ENCODE peak calls at places on chromosome 14, in ten cellular contexts. U, Q, I, K, Y, E, F, G, B and W are unnamed samples.

GRCh38 chr14:94476018-94476417 is at the start of gene SERPINA9:
- DNase-seq in U (no peak), Q (no peak), I (no peak), K (no peak), Y (no peak), E (no peak), F (no peak), G (no peak), B (no peak), W (no peak)

GRCh38 chr14:103121846-103122577 is 1.2 kb upstream of the TNFAIP2 start:
- DNase-seq in U (peak), Q (no peak), I (peak), K (peak), Y (peak), E (peak), F (no peak), G (peak), B (peak), W (no peak)

GRCh38 chr14:104898870-104899510 is 25.7 kb upstream of the PLD4 start:
- DNase-seq in U (no peak), Q (no peak), I (peak), K (peak), Y (no peak), E (peak), F (no peak), G (no peak), B (no peak), W (no peak)

GRCh38 chr14:103808403-103809001 is 38.9 kb downstream of the PPP1R13B start:
- DNase-seq in U (peak), Q (peak), I (peak), K (peak), Y (peak), E (peak), F (no peak), G (peak), B (peak), W (peak)

GRCh38 chr14:88426271-88426670 is 40.8 kb downstream of the SPATA7 start:
- DNase-seq in U (peak), Q (no peak), I (peak), K (no peak), Y (no peak), E (peak), F (no peak), G (peak), B (no peak), W (no peak)

GRCh38 chr14:100155049-100155621 is 4.3 kb downstream of the DEGS2 start:
- DNase-seq in U (no peak), Q (peak), I (no peak), K (no peak), Y (no peak), E (peak), F (no peak), G (no peak), B (no peak), W (peak)

GRCh38 chr14:80215756-80216581 is 4.7 kb upstream of the DIO2 start:
- DNase-seq in U (peak), Q (peak), I (peak), K (no peak), Y (no peak), E (peak), F (no peak), G (peak), B (peak), W (no peak)

GRCh38 chr14:24965934-24966593 is 83.9 kb downstream of the STXBP6 start:
- DNase-seq in U (peak), Q (peak), I (peak), K (no peak), Y (no peak), E (peak), F (peak), G (peak), B (peak), W (peak)

GRCh38 chr14:103931422-103931821 is 3.2 kb downstream of the TDRD9 start:
- DNase-seq in U (no peak), Q (no peak), I (no peak), K (no peak), Y (no peak), E (no peak), F (no peak), G (no peak), B (no peak), W (no peak)

GRCh38 chr14:23831591-23831990 is 122.0 kb upstream of the DHRS4 start:
- DNase-seq in U (no peak), Q (no peak), I (no peak), K (no peak), Y (no peak), E (no peak), F (no peak), G (no peak), B (no peak), W (no peak)

GRCh38 chr14:68824517-68825347 is 31.9 kb upstream of the ZFP36L1 start:
- DNase-seq in U (no peak), Q (peak), I (peak), K (peak), Y (peak), E (peak), F (no peak), G (peak), B (peak), W (peak)

GRCh38 chr14:103628221-103628683 is 759 bp upstream of the KLC1 start:
- DNase-seq in U (peak), Q (peak), I (peak), K (peak), Y (peak), E (peak), F (no peak), G (peak), B (peak), W (peak)

GRCh38 chr14:74064883-74065282 is 19.4 kb downstream of the ALDH6A1 start:
- DNase-seq in U (no peak), Q (no peak), I (no peak), K (no peak), Y (no peak), E (peak), F (no peak), G (no peak), B (no peak), W (no peak)

GRCh38 chr14:24673534-24674203 is 39.7 kb upstream of the GZMB start:
- DNase-seq in U (no peak), Q (no peak), I (no peak), K (no peak), Y (no peak), E (no peak), F (no peak), G (no peak), B (no peak), W (no peak)

GRCh38 chr14:64174922-64175782 is 119.0 kb downstream of the ESR2 start:
- DNase-seq in U (no peak), Q (no peak), I (no peak), K (no peak), Y (no peak), E (no peak), F (no peak), G (no peak), B (no peak), W (no peak)

GRCh38 chr14:79043194-79043889 is 873.2 kb downstream of the NRXN3 start:
- DNase-seq in U (no peak), Q (no peak), I (no peak), K (no peak), Y (no peak), E (no peak), F (no peak), G (no peak), B (no peak), W (no peak)

GRCh38 chr14:60179296-60179924 is 14.2 kb upstream of the DHRS7 start:
- DNase-seq in U (peak), Q (no peak), I (peak), K (no peak), Y (no peak), E (peak), F (no peak), G (no peak), B (no peak), W (peak)

GRCh38 chr14:95467657-95468056 is 48.8 kb downstream of the SYNE3 start:
- DNase-seq in U (no peak), Q (no peak), I (no peak), K (no peak), Y (no peak), E (no peak), F (no peak), G (no peak), B (peak), W (no peak)

GRCh38 chr14:32074887-32075572 is 2.1 kb upstream of the ARHGAP5 start:
- DNase-seq in U (peak), Q (no peak), I (peak), K (no peak), Y (no peak), E (no peak), F (no peak), G (no peak), B (no peak), W (no peak)

GRCh38 chr14:96592591-96593388 is 90.6 kb downstream of the PAPOLA start:
- DNase-seq in U (peak), Q (no peak), I (peak), K (no peak), Y (no peak), E (peak), F (no peak), G (peak), B (peak), W (no peak)

GRCh38 chr14:30283822-30284446 is 275.0 kb upstream of the G2E3 start:
- DNase-seq in U (peak), Q (peak), I (peak), K (no peak), Y (no peak), E (peak), F (no peak), G (peak), B (no peak), W (peak)

GRCh38 chr14:89748004-89748403 is 206.5 kb downstream of the EFCAB11 start:
- DNase-seq in U (peak), Q (no peak), I (no peak), K (no peak), Y (no peak), E (peak), F (no peak), G (peak), B (no peak), W (peak)

GRCh38 chr14:23537351-23538048 is 14.1 kb downstream of the ZFHX2 start:
- DNase-seq in U (no peak), Q (no peak), I (no peak), K (no peak), Y (no peak), E (no peak), F (no peak), G (no peak), B (no peak), W (no peak)

GRCh38 chr14:88203289-88203688 is 119.8 kb downstream of the KCNK10 start:
- DNase-seq in U (no peak), Q (no peak), I (no peak), K (no peak), Y (no peak), E (no peak), F (no peak), G (no peak), B (no peak), W (no peak)

GRCh38 chr14:89158701-89159100 is 258.3 kb downstream of the FOXN3 start:
- DNase-seq in U (no peak), Q (no peak), I (no peak), K (no peak), Y (no peak), E (no peak), F (no peak), G (no peak), B (no peak), W (no peak)

GRCh38 chr14:99853206-99853605 is 60.0 kb downstream of the EML1 start:
- DNase-seq in U (no peak), Q (no peak), I (no peak), K (no peak), Y (no peak), E (no peak), F (no peak), G (no peak), B (peak), W (no peak)

GRCh38 chr14:106442857-106443256 is 916.5 kb downstream of the TMEM121 start:
- DNase-seq in U (no peak), Q (no peak), I (no peak), K (no peak), Y (no peak), E (no peak), F (no peak), G (no peak), B (no peak), W (no peak)

GRCh38 chr14:67187210-67187609 is 2.0 kb upstream of the GARIN2 start:
- DNase-seq in U (peak), Q (peak), I (peak), K (no peak), Y (no peak), E (peak), F (peak), G (peak), B (no peak), W (peak)

GRCh38 chr14:90740946-90741681 is 75.1 kb downstream of the TTC7B start:
- DNase-seq in U (no peak), Q (no peak), I (no peak), K (no peak), Y (no peak), E (no peak), F (no peak), G (no peak), B (no peak), W (no peak)

GRCh38 chr14:54642950-54643695 is 76.2 kb downstream of the SAMD4A start:
- DNase-seq in U (peak), Q (peak), I (peak), K (no peak), Y (no peak), E (peak), F (no peak), G (peak), B (no peak), W (no peak)

GRCh38 chr14:100534528-100535286 is 52.5 kb downstream of the BEGAIN start:
- DNase-seq in U (no peak), Q (no peak), I (no peak), K (no peak), Y (peak), E (no peak), F (no peak), G (no peak), B (peak), W (no peak)

GRCh38 chr14:98172243-98172778 is 1099.7 kb downstream of the BCL11B start:
- DNase-seq in U (no peak), Q (no peak), I (no peak), K (no peak), Y (no peak), E (no peak), F (no peak), G (no peak), B (no peak), W (no peak)

GRCh38 chr14:104563742-104564615 is 15.6 kb upstream of the C14orf180 start:
- DNase-seq in U (no peak), Q (peak), I (peak), K (peak), Y (peak), E (peak), F (no peak), G (peak), B (peak), W (peak)

GRCh38 chr14:29925106-29925722 is 2.4 kb downstream of the PRKD1 start:
- DNase-seq in U (peak), Q (no peak), I (peak), K (no peak), Y (no peak), E (peak), F (peak), G (peak), B (no peak), W (peak)

GRCh38 chr14:70919774-70920173 is 12.5 kb downstream of the PCNX1 start:
- DNase-seq in U (peak), Q (no peak), I (peak), K (no peak), Y (no peak), E (peak), F (no peak), G (peak), B (no peak), W (no peak)

GRCh38 chr14:71931492-71932228 is 569 bp upstream of the RGS6 start:
- DNase-seq in U (no peak), Q (no peak), I (no peak), K (no peak), Y (no peak), E (no peak), F (no peak), G (no peak), B (peak), W (no peak)

GRCh38 chr14:71933026-71933587 is 878 bp downstream of the RGS6 start:
- DNase-seq in U (no peak), Q (no peak), I (no peak), K (no peak), Y (no peak), E (no peak), F (no peak), G (no peak), B (no peak), W (no peak)

DNA sequence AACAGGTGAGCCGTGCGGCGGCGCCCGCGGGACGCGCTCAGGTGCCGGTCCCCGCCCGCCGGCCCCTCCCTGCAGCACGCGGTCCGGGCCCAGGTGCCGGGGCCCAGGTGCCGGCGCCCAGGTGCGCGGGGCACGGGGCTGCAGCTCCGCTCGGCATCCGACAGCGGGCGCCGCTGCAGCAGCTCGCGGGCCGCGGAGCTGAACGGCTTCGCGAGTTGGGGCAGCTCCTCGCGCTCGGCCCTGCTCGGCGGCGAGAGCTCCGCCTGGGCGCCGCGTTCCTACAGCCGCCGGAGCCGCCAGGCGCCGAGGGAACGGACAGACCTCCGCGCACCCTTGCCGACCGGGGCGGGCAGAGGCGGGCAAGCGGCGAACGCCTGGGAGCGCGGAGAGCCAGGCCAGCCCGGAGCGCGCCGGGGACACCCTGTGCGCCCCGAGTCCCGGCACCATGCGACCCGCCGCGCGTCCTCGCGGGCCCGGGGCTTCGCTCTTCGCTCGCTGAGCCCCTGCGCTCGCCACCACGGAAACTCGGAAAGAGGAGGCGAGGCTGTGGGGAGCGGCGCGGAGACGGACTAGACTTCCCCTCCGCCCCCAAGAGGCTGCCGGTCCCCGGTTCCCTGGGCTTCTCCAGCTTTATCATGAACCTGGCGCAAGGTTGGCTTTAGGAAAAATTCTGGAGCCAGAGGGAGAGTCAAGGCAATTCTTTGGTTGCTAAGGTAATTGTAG is at the start of gene RGS6:
- DNase-seq in U (peak), Q (no peak), I (no peak), K (peak), Y (no peak), E (no peak), F (no peak), G (no peak), B (peak), W (no peak)
- TF ChIP-seq CTCF in U (no peak), Q (no peak), I (no peak), K (no peak), Y (no peak), E (no peak), F (no peak), G (peak), B (peak), W (no peak)

DNA sequence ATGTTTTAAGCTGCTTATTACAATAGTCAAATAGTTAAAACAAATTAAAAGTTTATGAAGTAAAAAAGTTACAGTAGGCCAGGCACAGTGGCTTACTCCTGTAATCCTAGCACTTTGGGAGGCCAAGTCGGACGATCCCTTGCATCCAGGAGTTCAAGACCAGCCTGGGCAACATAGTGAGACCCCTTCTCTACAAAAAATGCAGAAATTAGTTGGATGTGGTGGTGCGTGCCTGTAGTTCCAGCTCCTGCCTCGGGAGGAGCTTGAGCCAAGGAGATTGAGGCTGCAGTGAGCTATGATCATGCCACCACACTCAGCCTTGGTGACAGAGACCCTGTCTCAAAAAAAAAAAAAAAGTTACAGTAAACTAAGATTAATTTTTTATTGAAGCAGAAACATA is 142.6 kb downstream of the MIPOL1 start:
- DNase-seq in U (no peak), Q (peak), I (no peak), K (no peak), Y (no peak), E (no peak), F (no peak), G (no peak), B (no peak), W (no peak)
- TF ChIP-seq CTCF in U (no peak), Q (no peak), I (no peak), K (no peak), Y (no peak), E (peak), F (no peak), G (no peak), B (no peak), W (peak)

GRCh38 chr14:101812071-101812470 is 50.6 kb downstream of the PPP2R5C start:
- DNase-seq in U (no peak), Q (no peak), I (no peak), K (no peak), Y (no peak), E (no peak), F (no peak), G (no peak), B (no peak), W (no peak)

GRCh38 chr14:101809671-101810514 is 48.4 kb downstream of the PPP2R5C start:
- DNase-seq in U (peak), Q (peak), I (peak), K (peak), Y (peak), E (peak), F (peak), G (peak), B (peak), W (peak)

GRCh38 chr14:101810897-101811620 is 49.5 kb downstream of the PPP2R5C start:
- DNase-seq in U (peak), Q (no peak), I (peak), K (no peak), Y (no peak), E (peak), F (no peak), G (no peak), B (no peak), W (peak)

GRCh38 chr14:101808894-101809670 is 47.6 kb downstream of the PPP2R5C start:
- DNase-seq in U (no peak), Q (no peak), I (no peak), K (no peak), Y (no peak), E (no peak), F (no peak), G (no peak), B (no peak), W (no peak)

DNA sequence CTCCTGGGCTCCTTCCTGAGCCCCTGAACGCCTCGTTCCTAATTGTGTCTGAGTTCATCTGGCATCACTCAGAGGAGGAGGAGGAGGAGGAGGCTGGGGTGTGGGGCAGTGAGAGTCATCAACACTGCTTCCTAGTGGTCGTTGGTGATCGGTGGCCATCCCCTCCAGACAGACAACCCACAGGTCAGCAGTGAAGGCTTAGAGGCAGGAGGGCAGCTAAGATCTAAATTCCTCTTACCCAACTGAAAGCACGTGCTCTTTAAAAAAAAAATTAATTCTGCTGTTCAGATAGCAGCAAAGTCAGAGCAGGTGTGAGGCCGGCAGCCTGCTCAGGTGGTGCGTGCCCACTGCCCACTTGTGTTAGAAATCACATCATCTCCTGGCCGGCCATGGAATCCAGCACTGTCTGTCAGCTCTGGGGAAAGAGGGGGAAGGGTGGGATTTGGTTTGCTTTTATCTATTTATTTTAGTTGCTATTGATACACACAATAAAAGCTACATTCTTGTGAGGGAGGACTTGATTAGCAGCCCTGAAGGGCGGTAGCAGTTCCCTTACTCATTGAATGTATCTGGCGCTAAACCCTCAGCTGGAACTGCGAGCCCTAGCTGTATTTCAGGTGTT is 46.6 kb downstream of the PPP2R5C start:
- DNase-seq in U (no peak), Q (peak), I (no peak), K (no peak), Y (no peak), E (peak), F (no peak), G (no peak), B (no peak), W (no peak)
- TF ChIP-seq CTCF in U (no peak), Q (peak), I (peak), K (no peak), Y (no peak), E (peak), F (no peak), G (no peak), B (no peak), W (peak)

GRCh38 chr14:52040598-52040997 is 28.3 kb downstream of the NID2 start:
- DNase-seq in U (no peak), Q (no peak), I (no peak), K (no peak), Y (no peak), E (no peak), F (no peak), G (no peak), B (no peak), W (no peak)
- TF ChIP-seq CTCF in U (no peak), Q (no peak), I (no peak), K (no peak), Y (no peak), E (no peak), F (no peak), G (no peak), B (no peak), W (no peak)

GRCh38 chr14:75880512-75880911 is 101.3 kb downstream of the TGFB3 start:
- DNase-seq in U (no peak), Q (no peak), I (no peak), K (no peak), Y (no peak), E (no peak), F (no peak), G (no peak), B (no peak), W (no peak)
- TF ChIP-seq CTCF in U (no peak), Q (no peak), I (no peak), K (no peak), Y (no peak), E (peak), F (no peak), G (peak), B (no peak), W (peak)